ENCODE peak calls at places on chromosomes 7 and 10, in seven cellular contexts. L is lower leg skin, N is brain microvascular endothelial cell, X is mesothelial cell of epicardium, K is dorsolateral prefrontal cortex, V is fibroblast of pulmonary artery, M is GM13977. B is an unnamed sample.

GRCh38 chr10:62063795-62064472 is 162.4 kb downstream of the ARID5B start:
- DNase-seq in K (no peak), L (peak), X (no peak), M (no peak), N (no peak), V (peak), B (no peak)

GRCh38 chr7:44280993-44281721 is 44.2 kb downstream of the CAMK2B start:
- DNase-seq in X (peak), N (no peak), L (no peak), K (peak), V (no peak), M (no peak), B (no peak)

GRCh38 chr7:129969881-129970446 is 17.2 kb upstream of the UBE2H start:
- DNase-seq in V (peak), N (peak), K (no peak), M (no peak), L (peak), X (no peak), B (no peak)

GRCh38 chr7:27115161-27116018 is 12.9 kb upstream of the HOXA2 start:
- DNase-seq in V (no peak), X (no peak), L (no peak), K (no peak), M (no peak), N (no peak), B (no peak)

GRCh38 chr10:94232711-94233383 is 129.9 kb downstream of the NOC3L start:
- DNase-seq in X (no peak), M (peak), N (peak), K (no peak), L (no peak), V (no peak), B (no peak)

GRCh38 chr7:113015038-113015645 is 71.5 kb downstream of the GPR85 start:
- DNase-seq in L (no peak), K (no peak), X (no peak), M (no peak), V (peak), N (peak), B (no peak)

GRCh38 chr7:84196007-84196551 is 1.5 kb upstream of the SEMA3A start:
- DNase-seq in K (no peak), X (no peak), L (no peak), V (peak), M (no peak), N (no peak), B (no peak)

GRCh38 chr7:150800576-150801241 is at the start of gene TMEM176A:
- DNase-seq in X (no peak), M (peak), K (no peak), L (no peak), V (no peak), N (no peak), B (peak)

GRCh38 chr7:158299607-158300006 is 288.0 kb downstream of the PTPRN2 start:
- DNase-seq in M (no peak), X (no peak), K (no peak), N (no peak), V (no peak), L (no peak), B (no peak)

GRCh38 chr10:12981570-12981969 is 19.9 kb downstream of the CCDC3 start:
- DNase-seq in X (no peak), M (no peak), V (peak), N (peak), L (no peak), K (no peak), B (no peak)

GRCh38 chr10:61047011-61047410 is 103.0 kb upstream of the RHOBTB1 start:
- DNase-seq in N (no peak), M (no peak), V (peak), L (no peak), K (no peak), X (no peak), B (no peak)

GRCh38 chr10:132904169-132904813 is 38.1 kb downstream of the CFAP46 start:
- DNase-seq in M (peak), V (peak), K (peak), L (no peak), X (no peak), N (no peak), B (peak)

GRCh38 chr10:63166742-63167258 is 33.7 kb downstream of the NRBF2 start:
- DNase-seq in V (peak), L (no peak), K (no peak), N (peak), M (no peak), X (no peak), B (peak)

GRCh38 chr7:75711634-75712494 is 26.9 kb downstream of the HIP1 start:
- DNase-seq in K (no peak), L (no peak), X (no peak), N (peak), V (peak), M (peak), B (no peak)

GRCh38 chr7:112869111-112869774 is 79.0 kb upstream of the TMEM168 start:
- DNase-seq in L (no peak), N (peak), X (no peak), K (no peak), V (peak), M (peak), B (peak)

GRCh38 chr7:26011039-26011696 is 140.8 kb upstream of the NFE2L3 start:
- DNase-seq in K (no peak), L (no peak), N (no peak), X (no peak), V (no peak), M (peak), B (peak)

GRCh38 chr7:91079491-91079890 is 184.7 kb upstream of the FZD1 start:
- DNase-seq in N (peak), L (no peak), X (no peak), M (no peak), V (peak), K (no peak), B (no peak)

GRCh38 chr7:92644406-92645113 is 54.4 kb upstream of the FAM133B start:
- DNase-seq in N (no peak), V (peak), K (peak), M (no peak), X (no peak), L (no peak), B (no peak)

GRCh38 chr7:18313970-18314369 is 181.6 kb upstream of the HDAC9 start:
- DNase-seq in X (no peak), M (no peak), K (no peak), N (peak), L (no peak), V (peak), B (no peak)

GRCh38 chr10:50312464-50313437 is 61.4 kb upstream of the ASAH2 start:
- DNase-seq in X (no peak), N (peak), L (no peak), M (no peak), K (no peak), V (peak), B (no peak)

GRCh38 chr10:44280211-44280610 is 104.7 kb downstream of the CXCL12 start:
- DNase-seq in X (no peak), K (no peak), M (no peak), N (no peak), V (no peak), L (no peak), B (no peak)

GRCh38 chr10:29395409-29395808 is 106.5 kb downstream of the LYZL1 start:
- DNase-seq in X (no peak), L (no peak), V (no peak), K (no peak), N (no peak), M (no peak), B (no peak)

GRCh38 chr10:88149906-88150305 is 286.5 kb downstream of the PTEN start:
- DNase-seq in X (no peak), V (no peak), M (no peak), K (no peak), L (no peak), N (peak), B (no peak)

DNA sequence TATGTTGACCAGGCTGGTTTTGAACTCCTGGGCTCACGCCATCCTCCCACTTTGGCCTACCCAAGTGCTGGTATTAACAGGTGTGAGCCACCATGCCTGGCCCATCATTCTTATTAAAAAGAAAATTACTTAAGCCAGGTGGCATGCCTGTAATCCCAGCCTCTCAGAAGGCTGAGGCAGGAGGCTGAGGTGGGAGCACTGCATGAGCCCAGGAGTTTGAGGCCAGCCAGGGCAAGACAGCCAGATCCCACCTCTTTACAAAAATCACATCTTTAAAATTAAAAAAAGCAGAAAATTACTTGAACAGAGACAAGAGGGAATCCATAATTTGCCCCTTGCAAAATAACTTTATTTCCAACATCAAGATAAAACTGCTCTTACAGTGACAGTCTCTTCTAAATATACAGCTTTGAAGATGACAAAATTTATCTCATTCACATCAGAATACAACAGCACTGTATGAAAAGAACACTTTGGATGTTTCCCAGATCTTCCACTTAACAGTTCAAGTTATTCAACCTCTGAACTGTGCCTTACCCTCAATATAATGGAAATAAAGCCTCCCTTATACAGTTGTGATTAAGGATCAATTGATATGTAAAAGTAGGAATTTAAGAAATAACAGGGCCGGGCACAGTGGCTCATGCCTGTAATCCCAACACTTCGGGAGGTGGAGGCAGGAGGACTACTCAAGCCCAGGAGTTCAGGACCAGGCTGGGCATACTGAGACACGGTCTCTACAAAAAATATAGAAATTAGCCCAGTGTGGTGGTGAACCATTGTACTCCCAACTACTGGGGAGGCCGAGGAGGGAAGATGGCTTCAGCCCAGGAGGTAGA is 10.3 kb downstream of the WAPL start:
- DNase-seq in L (no peak), N (no peak), M (no peak), K (no peak), V (no peak), X (no peak), B (no peak)
- TF ChIP-seq CTCF in L (no peak), N (no peak), M (no peak), K (no peak), V (no peak), X (no peak), B (no peak)

GRCh38 chr7:68425377-68425776 is 1172.9 kb upstream of the AUTS2 start:
- DNase-seq in N (no peak), X (no peak), M (no peak), K (no peak), V (peak), L (no peak), B (no peak)
- TF ChIP-seq CTCF in N (no peak), X (no peak), M (no peak), K (peak), V (peak), L (no peak), B (no peak)

DNA sequence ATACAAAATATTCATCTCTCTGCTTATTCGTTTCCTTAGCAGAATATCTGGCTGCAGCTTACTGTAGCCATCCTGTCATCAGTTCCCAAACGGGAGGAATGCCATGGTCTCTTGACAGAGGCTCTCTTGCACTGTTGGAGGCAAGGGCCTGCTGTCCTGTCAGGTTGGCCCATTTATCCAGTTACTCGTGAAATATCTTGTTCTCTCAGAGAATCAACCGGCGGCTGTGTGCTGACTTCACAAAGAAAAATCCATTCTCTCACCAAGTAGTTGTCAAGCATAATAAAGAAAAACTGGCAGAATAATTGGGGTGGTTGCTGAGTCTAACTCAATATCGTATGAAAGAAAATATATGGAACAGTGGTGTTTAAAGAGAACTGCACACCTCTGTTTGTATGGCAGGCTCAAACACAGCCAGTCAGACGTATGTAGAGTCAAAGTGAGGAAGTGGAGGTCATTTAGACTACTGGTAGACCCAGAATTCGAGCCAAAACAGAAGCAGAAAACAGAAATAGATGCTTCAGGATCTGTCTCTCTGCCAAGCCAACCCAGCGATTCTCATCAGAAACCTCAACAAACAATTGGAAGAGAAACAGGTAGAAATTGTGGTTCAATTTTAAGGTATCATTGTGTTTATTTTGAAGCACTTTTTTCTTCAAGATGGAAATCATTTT is 349.2 kb upstream of the PRKCQ start:
- DNase-seq in M (no peak), L (no peak), K (no peak), N (no peak), V (no peak), X (no peak), B (no peak)
- TF ChIP-seq CTCF in M (no peak), L (no peak), K (no peak), N (no peak), V (no peak), X (no peak), B (no peak)

DNA sequence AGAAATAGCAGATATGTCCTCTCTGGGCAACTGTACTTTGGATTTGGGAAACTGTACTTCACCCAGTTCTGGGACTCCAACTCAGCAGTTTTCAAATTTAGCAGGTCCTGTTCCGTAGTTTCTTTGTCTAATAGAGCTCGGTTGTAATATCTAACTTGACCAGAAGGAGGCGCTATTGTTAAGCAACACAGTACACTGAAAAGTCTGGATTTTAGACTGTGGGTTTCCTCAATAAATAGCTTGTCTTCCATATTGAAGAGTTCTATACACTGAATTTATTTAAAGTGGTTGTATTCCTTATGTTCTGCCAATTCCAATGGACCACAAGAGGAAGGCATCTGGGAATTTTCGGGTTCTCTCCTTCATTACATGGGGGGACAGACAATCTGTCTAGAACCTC is 39.8 kb downstream of the ELFN1 start:
- DNase-seq in X (no peak), M (no peak), N (no peak), K (no peak), L (no peak), V (no peak), B (no peak)
- TF ChIP-seq CTCF in X (peak), M (no peak), N (peak), K (peak), L (no peak), V (peak), B (no peak)

GRCh38 chr10:83301732-83302131 is 837.6 kb upstream of the GHITM start:
- DNase-seq in M (no peak), X (no peak), V (no peak), N (no peak), L (no peak), K (no peak), B (no peak)
- TF ChIP-seq CTCF in M (no peak), X (no peak), V (no peak), N (no peak), L (no peak), K (no peak), B (no peak)

GRCh38 chr10:74153123-74153522 is 2.1 kb downstream of the ADK start:
- DNase-seq in V (peak), L (no peak), N (peak), K (no peak), X (no peak), M (no peak), B (no peak)

GRCh38 chr10:74150151-74151056 is at the start of gene AP3M1:
- DNase-seq in V (no peak), K (peak), L (peak), N (no peak), X (peak), M (peak), B (peak)

GRCh38 chr10:74153676-74154075 is 2.7 kb downstream of the ADK start:
- DNase-seq in X (no peak), L (no peak), K (no peak), M (no peak), V (no peak), N (no peak), B (no peak)

GRCh38 chr10:74151879-74152722 is 1.1 kb downstream of the ADK start:
- DNase-seq in V (no peak), N (no peak), X (no peak), L (no peak), K (no peak), M (no peak), B (no peak)

GRCh38 chr10:74151057-74151878 is at the start of gene ADK:
- DNase-seq in K (peak), V (peak), N (peak), L (peak), M (peak), X (peak), B (peak)
- TF ChIP-seq CTCF in K (peak), V (peak), N (peak), L (no peak), M (peak), X (peak), B (peak)

GRCh38 chr10:112687647-112688046 is 240.6 kb downstream of the VTI1A start:
- DNase-seq in X (no peak), L (peak), K (no peak), V (peak), N (peak), M (no peak), B (no peak)

GRCh38 chr10:112689327-112689726 is 242.3 kb downstream of the VTI1A start:
- DNase-seq in V (peak), N (no peak), X (no peak), L (no peak), M (no peak), K (no peak), B (no peak)
- TF ChIP-seq CTCF in V (peak), N (peak), X (peak), L (no peak), M (peak), K (no peak), B (no peak)

DNA sequence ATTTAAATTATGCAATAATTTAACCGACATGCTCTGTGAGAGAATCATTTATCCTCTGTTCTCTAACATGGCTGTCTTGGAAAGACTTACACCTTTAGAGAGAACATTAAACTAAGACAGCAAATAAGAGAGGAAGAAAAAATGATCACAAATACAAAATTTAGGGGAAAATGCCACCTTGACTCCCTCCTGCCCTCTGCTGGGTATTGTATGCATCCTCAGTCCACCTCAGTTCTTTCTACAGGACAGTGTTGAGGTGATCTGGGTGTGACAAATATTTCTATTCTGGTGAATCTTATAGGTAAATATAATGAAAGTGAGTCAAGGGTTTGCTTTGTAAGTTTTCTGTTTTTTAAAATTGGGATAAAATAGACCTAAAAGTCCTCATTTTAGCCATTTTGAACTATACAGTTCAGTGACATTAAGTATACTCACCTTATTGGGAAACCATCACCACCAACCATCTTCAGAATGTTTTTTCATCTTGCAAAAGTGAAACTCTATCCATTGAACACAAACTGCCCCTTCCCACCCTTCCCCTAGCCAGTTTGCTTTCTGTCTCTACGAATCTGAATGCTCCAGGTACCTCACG is 61.5 kb upstream of the ELMO1 start:
- DNase-seq in M (peak), L (no peak), N (no peak), V (peak), K (no peak), X (no peak), B (peak)
- TF ChIP-seq CTCF in M (peak), L (no peak), N (peak), V (peak), K (peak), X (peak), B (peak)

GRCh38 chr10:59675812-59676211 is 33.8 kb downstream of the SLC16A9 start:
- DNase-seq in X (no peak), M (no peak), L (no peak), N (no peak), K (no peak), V (no peak), B (no peak)
- TF ChIP-seq CTCF in X (no peak), M (no peak), L (no peak), N (peak), K (no peak), V (no peak), B (no peak)